ENCODE peak calls at places on chromosomes 7 and 10, in four cellular contexts. F, M, O and U are unnamed samples.

GRCh38 chr7:139680676-139681462 is 96.9 kb downstream of the HIPK2 start:
- DNase-seq in F (peak; percentile 4), M (peak; percentile 17), O (peak; percentile 73), U (peak; percentile 65)

GRCh38 chr10:11158080-11158479 is 140.4 kb downstream of the CELF2 start:
- DNase-seq in F (no peak), M (no peak), O (no peak), U (no peak)

GRCh38 chr7:159019111-159019510 is 125.6 kb downstream of the VIPR2 start:
- DNase-seq in F (no peak), M (no peak), O (no peak), U (no peak)

GRCh38 chr7:37234928-37235327 is 213.7 kb downstream of the ELMO1 start:
- DNase-seq in F (no peak), M (peak; percentile 17), O (no peak), U (no peak)

GRCh38 chr10:94137747-94138146 is 144.0 kb downstream of the PLCE1 start:
- DNase-seq in F (no peak), M (no peak), O (no peak), U (no peak)

GRCh38 chr10:57964371-57964770 is 303.3 kb downstream of the IPMK start:
- DNase-seq in F (no peak), M (no peak), O (no peak), U (peak; percentile 16)

GRCh38 chr7:19268737-19269136 is 123.5 kb upstream of the FERD3L start:
- DNase-seq in F (no peak), M (no peak), O (no peak), U (no peak)

GRCh38 chr7:149266451-149266850 is 4.5 kb downstream of the ZNF783 start:
- DNase-seq in F (no peak), M (no peak), O (no peak), U (no peak)

GRCh38 chr10:132001238-132001977 is 19.7 kb upstream of the BNIP3 start:
- DNase-seq in F (no peak), M (no peak), O (peak; percentile 72), U (no peak)

GRCh38 chr7:131302453-131302852 is 25.2 kb upstream of the MKLN1 start:
- DNase-seq in F (no peak), M (no peak), O (no peak), U (no peak)

GRCh38 chr7:83732305-83732704 is 83.4 kb upstream of the SEMA3E start:
- DNase-seq in F (no peak), M (no peak), O (no peak), U (no peak)

GRCh38 chr7:40232242-40232929 is 97.6 kb downstream of the SUGCT start:
- DNase-seq in F (peak; percentile 32), M (no peak), O (no peak), U (no peak)

GRCh38 chr7:27176962-27177794 is 3.1 kb upstream of the HOXA10 start:
- DNase-seq in F (no peak), M (no peak), O (peak; percentile 34), U (no peak)

GRCh38 chr10:113320213-113320612 is 232.6 kb upstream of the HABP2 start:
- DNase-seq in F (no peak), M (no peak), O (no peak), U (no peak)